ENCODE peak calls at places on chromosomes 5 and 9, in five cellular contexts. F is lower leg skin, K is right lobe of liver, R is esophagus squamous epithelium, U is prostate gland. A is an unnamed sample.

GRCh38 chr9:28365020-28365640 is 791.8 kb upstream of the C9orf72 start:
- DNase-seq in F (no peak), K (no peak), R (no peak), U (no peak), A (no peak)

GRCh38 chr5:38757451-38758245 is 88.2 kb upstream of the OSMR start:
- DNase-seq in F (no peak), K (no peak), R (no peak), U (peak), A (no peak)

GRCh38 chr9:127980056-127980705 is 608 bp downstream of the EEIG1 start:
- DNase-seq in F (no peak), K (peak), R (no peak), U (peak), A (peak)

GRCh38 chr9:121598167-121599000 is 53.0 kb upstream of the DAB2IP start:
- DNase-seq in F (peak), K (peak), R (no peak), U (peak), A (peak)

GRCh38 chr5:155258139-155258538 is 244.6 kb downstream of the KIF4B start:
- DNase-seq in F (no peak), K (no peak), R (no peak), U (no peak), A (no peak)

GRCh38 chr5:2169862-2170820 is 287.4 kb upstream of the IRX4 start:
- DNase-seq in F (no peak), K (peak), R (no peak), U (no peak), A (no peak)

GRCh38 chr5:76638466-76638865 is 15.3 kb upstream of the F2RL2 start:
- DNase-seq in F (no peak), K (no peak), R (no peak), U (no peak), A (no peak)

GRCh38 chr5:160269017-160269416 is 39.7 kb downstream of the FABP6 start:
- DNase-seq in F (peak), K (peak), R (peak), U (peak), A (peak)

GRCh38 chr5:98513378-98513777 is 260.1 kb upstream of the RGMB start:
- DNase-seq in F (no peak), K (no peak), R (no peak), U (no peak), A (no peak)

GRCh38 chr9:129319938-129320481 is 141.9 kb upstream of the IER5L start:
- DNase-seq in F (peak), K (peak), R (no peak), U (no peak), A (peak)

GRCh38 chr9:71743217-71743705 is 25.1 kb downstream of the CEMIP2 start:
- DNase-seq in F (no peak), K (no peak), R (no peak), U (no peak), A (no peak)

GRCh38 chr5:138339086-138339456 is 1.0 kb downstream of the FAM53C start:
- DNase-seq in F (no peak), K (no peak), R (no peak), U (peak), A (peak)

GRCh38 chr9:125754096-125754495 is 6.9 kb downstream of the PBX3 start:
- DNase-seq in F (no peak), K (no peak), R (no peak), U (no peak), A (no peak)

GRCh38 chr9:73916016-73916673 is 581.0 kb upstream of the RORB start:
- DNase-seq in F (no peak), K (no peak), R (no peak), U (no peak), A (no peak)

GRCh38 chr5:124318661-124319060 is 427.8 kb downstream of the ZNF608 start:
- DNase-seq in F (no peak), K (no peak), R (no peak), U (no peak), A (no peak)

GRCh38 chr5:138035605-138036537 is 3.0 kb upstream of the FAM13B start:
- DNase-seq in F (no peak), K (no peak), R (peak), U (peak), A (peak)

GRCh38 chr5:18605186-18605585 is 970.9 kb downstream of the TAF11L14 start:
- DNase-seq in F (no peak), K (no peak), R (no peak), U (no peak), A (no peak)

GRCh38 chr9:114310471-114311450 is 12.1 kb upstream of the ORM1 start:
- DNase-seq in F (peak), K (no peak), R (no peak), U (no peak), A (peak)

GRCh38 chr5:84373506-84373905 is 11.2 kb downstream of the EDIL3 start:
- DNase-seq in F (no peak), K (no peak), R (no peak), U (no peak), A (no peak)

GRCh38 chr9:93183663-93184438 is at the start of gene WNK2:
- DNase-seq in F (no peak), K (no peak), R (no peak), U (peak), A (peak)

GRCh38 chr9:100498592-100498991 is 25.6 kb downstream of the TMEFF1 start:
- DNase-seq in F (no peak), K (no peak), R (no peak), U (no peak), A (no peak)

GRCh38 chr9:81772144-81772543 is 82.8 kb upstream of the TLE1 start:
- DNase-seq in F (no peak), K (no peak), R (no peak), U (no peak), A (no peak)

GRCh38 chr9:32526042-32526706 is at the start of gene RIGI:
- DNase-seq in F (peak), K (peak), R (peak), U (peak), A (peak)
- TF ChIP-seq POLR2A in F (no peak), K (peak), R (peak), U (peak), A (no peak)

GRCh38 chr5:115818821-115819220 is 2.4 kb upstream of the CDO1 start:
- DNase-seq in F (no peak), K (no peak), R (no peak), U (no peak), A (no peak)

GRCh38 chr5:115815693-115816225 is 700 bp downstream of the CDO1 start:
- DNase-seq in F (no peak), K (peak), R (no peak), U (no peak), A (no peak)

GRCh38 chr5:115815006-115815692 is 1.3 kb downstream of the CDO1 start:
- DNase-seq in F (no peak), K (no peak), R (no peak), U (no peak), A (no peak)

GRCh38 chr5:115813719-115814118 is 2.7 kb downstream of the CDO1 start:
- DNase-seq in F (no peak), K (no peak), R (no peak), U (no peak), A (no peak)

DNA sequence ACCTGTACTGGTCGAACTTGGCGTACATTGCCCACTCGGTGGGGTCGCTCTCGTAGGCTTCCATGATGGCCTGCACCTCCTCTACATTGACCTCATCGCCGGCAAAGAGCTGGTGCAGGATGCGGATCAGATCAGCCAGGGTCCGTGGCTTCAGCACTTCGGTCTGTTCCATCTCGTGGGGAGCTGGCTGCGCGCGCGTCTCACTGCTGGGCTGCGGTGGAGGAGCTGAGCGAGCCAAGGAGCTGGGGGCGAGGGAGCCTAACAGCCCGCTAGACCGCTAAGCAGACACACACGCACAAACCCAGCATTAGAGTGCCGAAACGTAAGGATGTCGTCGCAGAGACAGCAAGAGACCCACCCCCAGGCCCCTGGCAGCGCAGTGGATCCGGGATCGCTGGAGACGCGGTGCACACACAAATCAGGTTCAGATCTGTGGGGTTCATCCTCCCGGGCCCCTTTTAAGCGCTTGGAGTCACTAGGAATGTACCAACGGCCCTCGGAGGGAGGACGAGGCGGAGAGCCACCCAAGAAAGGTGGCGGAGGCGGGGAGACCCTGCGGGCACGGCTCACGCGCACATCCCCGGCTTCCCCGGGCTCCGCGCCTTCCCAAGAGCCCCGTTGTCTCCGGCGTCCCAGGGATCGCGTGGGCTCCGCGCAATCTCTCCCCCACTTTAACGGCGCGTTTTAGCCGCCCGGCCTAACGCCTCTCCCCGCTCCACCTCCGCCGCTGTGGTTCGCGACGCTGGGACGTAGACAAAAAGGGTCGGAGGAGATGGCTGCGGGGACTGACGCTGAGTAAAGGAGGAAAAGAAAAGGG is at the start of gene CDO1:
- DNase-seq in F (peak), K (peak), R (no peak), U (no peak), A (no peak)
- TF ChIP-seq POLR2A in F (no peak), K (peak), R (peak), U (no peak), A (no peak)

GRCh38 chr5:177249761-177250537 is 53.6 kb downstream of the RAB24 start:
- DNase-seq in F (no peak), K (no peak), R (no peak), U (no peak), A (no peak)
- TF ChIP-seq POLR2A in F (no peak), K (no peak), R (no peak), U (no peak), A (no peak)

DNA sequence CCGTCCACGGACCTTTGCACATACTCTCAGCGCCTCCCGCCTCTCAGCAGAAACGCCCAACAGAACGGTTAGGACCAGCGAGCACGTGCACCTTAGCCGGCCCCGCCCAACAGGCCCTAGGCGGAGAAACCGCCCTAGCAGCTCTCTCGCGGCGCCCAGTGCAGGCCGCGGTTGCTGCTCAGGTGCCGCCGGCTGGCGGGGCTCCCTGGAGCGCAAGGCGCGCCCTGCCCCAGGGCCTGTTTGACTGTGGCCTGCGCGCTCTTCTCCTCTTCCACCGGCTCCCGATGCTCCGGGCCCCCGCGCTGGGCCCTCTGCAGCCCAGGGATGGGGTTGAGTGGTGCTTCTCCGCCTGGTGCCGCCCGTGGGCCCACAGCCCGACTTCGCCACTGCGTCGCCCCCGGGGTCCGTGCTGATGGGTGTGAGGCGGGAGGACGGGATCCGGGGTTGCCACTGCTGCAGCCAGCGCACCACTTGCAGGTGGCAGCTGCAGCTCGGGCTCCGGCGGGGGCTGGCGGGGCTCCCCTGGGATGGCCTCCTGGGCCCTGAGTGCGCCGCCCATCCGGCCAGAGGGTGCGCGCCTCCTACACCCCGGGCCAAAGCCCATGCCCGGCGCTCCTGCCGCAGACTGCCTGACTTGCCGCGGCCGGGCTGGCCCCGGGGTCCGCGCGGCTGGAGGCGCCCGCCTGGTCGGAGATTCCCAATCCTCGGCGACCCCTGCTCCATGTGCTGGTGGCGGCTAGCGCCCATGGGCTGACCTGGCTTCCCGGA is 1889.4 kb upstream of the CDH9 start:
- DNase-seq in F (no peak), K (no peak), R (no peak), U (no peak), A (no peak)
- TF ChIP-seq POLR2A in F (no peak), K (no peak), R (no peak), U (no peak), A (no peak)

DNA sequence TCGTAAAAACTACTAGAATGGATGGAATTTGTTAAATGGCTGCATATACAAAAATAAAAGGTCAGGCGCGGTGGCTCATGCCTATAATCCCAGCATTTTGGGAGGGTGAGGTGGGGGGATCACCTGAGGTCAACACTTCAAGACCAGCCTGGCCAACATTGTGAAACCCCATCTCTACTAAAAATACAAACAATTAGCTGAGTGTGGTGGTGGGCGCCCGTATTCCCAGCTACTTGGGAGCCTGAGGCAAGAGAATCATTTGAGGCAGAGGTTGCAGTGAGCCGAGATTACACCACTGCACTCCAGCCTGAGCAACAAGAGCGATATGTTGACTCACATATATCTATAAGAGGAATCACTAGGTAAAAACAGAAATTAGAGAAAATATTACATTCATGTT is 9.3 kb upstream of the GPR150 start:
- DNase-seq in F (no peak), K (no peak), R (no peak), U (no peak), A (no peak)
- TF ChIP-seq POLR2A in F (no peak), K (no peak), R (no peak), U (no peak), A (no peak)

A was measured in stomach.